ENCODE peak calls at places on chromosomes 6 and 20, in five cellular contexts. R is CD4-positive, CD25-positive, alpha-beta regulatory T cell; I is left ventricle myocardium inferior; V is HepG2; E is uterus. Z is an unnamed sample.

GRCh38 chr6:161033667-161034066 is 42.1 kb downstream of the MAP3K4 start:
- DNase-seq in I (no peak), R (no peak), V (no peak), E (no peak), Z (no peak)

GRCh38 chr6:33469661-33470060 is 15.3 kb downstream of the ZBTB9 start:
- DNase-seq in V (no peak), R (no peak), E (no peak), I (no peak), Z (no peak)

GRCh38 chr6:7175463-7175862 is 67.7 kb downstream of the RREB1 start:
- DNase-seq in I (no peak), R (no peak), V (no peak), E (no peak), Z (no peak)

GRCh38 chr6:1619106-1619665 is 9.5 kb downstream of the FOXC1 start:
- DNase-seq in R (no peak), V (no peak), I (no peak), E (no peak), Z (no peak)

GRCh38 chr6:159762681-159763293 is 942 bp downstream of the ACAT2 start:
- DNase-seq in E (no peak), R (no peak), I (peak; percentile 22), V (peak; percentile 74), Z (peak; percentile 37)

GRCh38 chr6:132021552-132022375 is 70.6 kb upstream of the CCN2 start:
- DNase-seq in V (peak; percentile 96), I (no peak), E (no peak), R (no peak), Z (no peak)

GRCh38 chr6:25324076-25324762 is 45.0 kb downstream of the CARMIL1 start:
- DNase-seq in E (no peak), R (no peak), I (no peak), V (no peak), Z (no peak)

GRCh38 chr20:5557123-5557522 is 193.1 kb upstream of the SHLD1 start:
- DNase-seq in E (no peak), R (peak; percentile 49), I (peak; percentile 29), V (peak; percentile 61), Z (peak; percentile 53)

GRCh38 chr6:52392944-52393343 is 27.2 kb upstream of the EFHC1 start:
- DNase-seq in E (no peak), R (no peak), I (no peak), V (no peak), Z (peak; percentile 33)

GRCh38 chr20:49913399-49914047 is 1.8 kb downstream of the SPATA2 start:
- DNase-seq in E (no peak), I (no peak), R (no peak), V (no peak), Z (no peak)

GRCh38 chr6:120262354-120262753 is 912.8 kb upstream of the MAN1A1 start:
- DNase-seq in E (no peak), V (no peak), R (no peak), I (no peak), Z (no peak)

GRCh38 chr6:116476021-116476678 is 15.0 kb downstream of the CALHM6 start:
- DNase-seq in V (peak; percentile 27), I (no peak), R (peak; percentile 14), E (no peak), Z (peak; percentile 33)

GRCh38 chr20:21725892-21726291 is 20.4 kb downstream of the PAX1 start:
- DNase-seq in E (no peak), R (no peak), V (no peak), I (no peak), Z (no peak)

GRCh38 chr6:74705451-74705850 is 500.4 kb downstream of the COL12A1 start:
- DNase-seq in E (no peak), I (no peak), R (no peak), V (no peak), Z (no peak)

GRCh38 chr6:84762220-84762940 is 2.0 kb downstream of the TBX18 start:
- DNase-seq in E (no peak), I (no peak), V (no peak), R (no peak), Z (no peak)

GRCh38 chr20:57399587-57400261 is 8.5 kb downstream of the RBM38 start:
- DNase-seq in E (no peak), I (no peak), V (no peak), R (no peak), Z (no peak)

GRCh38 chr6:36998723-36999466 is 6.6 kb upstream of the FGD2 start:
- DNase-seq in R (no peak), I (no peak), V (no peak), E (no peak), Z (no peak)

GRCh38 chr6:37018152-37019064 is 13.0 kb downstream of the FGD2 start:
- DNase-seq in V (peak; percentile 90), E (peak; percentile 90), R (peak; percentile 87), I (peak; percentile 90), Z (peak; percentile 89)

GRCh38 chr20:41076776-41077175 is 48.2 kb downstream of the TOP1 start:
- DNase-seq in I (no peak), R (peak; percentile 10), V (no peak), E (no peak), Z (no peak)

GRCh38 chr20:49694450-49695071 is 19.1 kb downstream of the B4GALT5 start:
- DNase-seq in R (no peak), I (no peak), V (no peak), E (no peak), Z (peak; percentile 81)

GRCh38 chr20:36754656-36755222 is 8.8 kb upstream of the NDRG3 start:
- DNase-seq in V (peak; percentile 84), E (peak; percentile 44), R (peak; percentile 56), I (no peak), Z (peak; percentile 75)

GRCh38 chr20:37598101-37598530 is 70.4 kb upstream of the BLCAP start:
- DNase-seq in I (no peak), R (no peak), E (no peak), V (no peak), Z (no peak)

GRCh38 chr6:42049116-42049809 is 1.1 kb upstream of the TAF8 start:
- DNase-seq in I (no peak), V (no peak), R (peak; percentile 28), E (peak; percentile 33), Z (no peak)

GRCh38 chr20:58019027-58019849 is 209.2 kb downstream of the ANKRD60 start:
- DNase-seq in V (no peak), E (no peak), R (no peak), I (no peak), Z (no peak)

GRCh38 chr20:2320813-2321658 is 25.2 kb downstream of the TGM3 start:
- DNase-seq in V (no peak), E (no peak), I (no peak), R (no peak), Z (no peak)

GRCh38 chr20:47998736-47999135 is 213.5 kb upstream of the SULF2 start:
- DNase-seq in E (no peak), V (no peak), R (no peak), I (no peak), Z (no peak)

GRCh38 chr6:158831571-158831970 is 12.4 kb upstream of the EZR start:
- DNase-seq in V (no peak), R (no peak), I (no peak), E (no peak), Z (no peak)

GRCh38 chr20:815914-816606 is 17.5 kb upstream of the FAM110A start:
- DNase-seq in V (peak; percentile 70), I (peak; percentile 46), E (peak; percentile 51), R (peak; percentile 75), Z (peak; percentile 72)

GRCh38 chr6:11653028-11653583 is 115.6 kb downstream of the TMEM170B start:
- DNase-seq in E (peak; percentile 21), I (no peak), R (no peak), V (peak; percentile 15), Z (no peak)

GRCh38 chr6:11648889-11649288 is 111.3 kb downstream of the TMEM170B start:
- DNase-seq in E (no peak), I (no peak), R (no peak), V (no peak), Z (no peak)

GRCh38 chr6:11648436-11648775 is 110.9 kb downstream of the TMEM170B start:
- DNase-seq in V (no peak), E (no peak), R (no peak), I (no peak), Z (no peak)

GRCh38 chr6:11650711-11651110 is 113.2 kb downstream of the TMEM170B start:
- DNase-seq in E (no peak), V (no peak), I (no peak), R (no peak), Z (no peak)

GRCh38 chr6:11650297-11650696 is 112.7 kb downstream of the TMEM170B start:
- DNase-seq in E (no peak), I (peak; percentile 39), R (no peak), V (no peak), Z (no peak)
- H3K27ac ChIP-seq in E (no peak overlapping the region), I (peak overlapping the region; percentile 76), R (no peak overlapping the region), V (no peak overlapping the region), Z (peak overlapping the region; percentile 71)

GRCh38 chr6:43444601-43445000 is 10.7 kb downstream of the DLK2 start:
- DNase-seq in R (no peak), E (no peak), V (no peak), I (no peak), Z (no peak)
- H3K36me3 ChIP-seq in R (peaks cover 76% of the 10 kb centered on the region), E (no peaks in the 10 kb centered on the region), V (peaks cover 26% of the 10 kb centered on the region), I (peaks cover 90% of the 10 kb centered on the region), Z (peaks cover 15% of the 10 kb centered on the region)

GRCh38 chr20:17963114-17963897 is 5.3 kb downstream of the SNX5 start:
- DNase-seq in R (no peak), V (no peak), E (no peak), I (no peak), Z (no peak)

GRCh38 chr20:17958326-17959256 is 10.0 kb downstream of the SNX5 start:
- DNase-seq in I (no peak), V (peak; percentile 88), R (no peak), E (no peak), Z (peak; percentile 72)

GRCh38 chr20:17961600-17961965 is 7.0 kb downstream of the SNX5 start:
- DNase-seq in I (no peak), R (no peak), V (no peak), E (no peak), Z (no peak)

GRCh38 chr20:17959257-17959627 is 9.4 kb downstream of the SNX5 start:
- DNase-seq in R (no peak), V (no peak), E (no peak), I (no peak), Z (no peak)

GRCh38 chr20:17960927-17961599 is 7.5 kb downstream of the SNX5 start:
- DNase-seq in V (peak; percentile 91), E (peak; percentile 72), R (no peak), I (peak; percentile 67), Z (peak; percentile 53)
- H3K4me1 ChIP-seq in V (peaks cover 96% of the 10 kb centered on the region), E (peaks cover 13% of the 10 kb centered on the region), R (peaks cover 86% of the 10 kb centered on the region), I (peaks cover 88% of the 10 kb centered on the region), Z (peaks cover 38% of the 10 kb centered on the region)

DNA sequence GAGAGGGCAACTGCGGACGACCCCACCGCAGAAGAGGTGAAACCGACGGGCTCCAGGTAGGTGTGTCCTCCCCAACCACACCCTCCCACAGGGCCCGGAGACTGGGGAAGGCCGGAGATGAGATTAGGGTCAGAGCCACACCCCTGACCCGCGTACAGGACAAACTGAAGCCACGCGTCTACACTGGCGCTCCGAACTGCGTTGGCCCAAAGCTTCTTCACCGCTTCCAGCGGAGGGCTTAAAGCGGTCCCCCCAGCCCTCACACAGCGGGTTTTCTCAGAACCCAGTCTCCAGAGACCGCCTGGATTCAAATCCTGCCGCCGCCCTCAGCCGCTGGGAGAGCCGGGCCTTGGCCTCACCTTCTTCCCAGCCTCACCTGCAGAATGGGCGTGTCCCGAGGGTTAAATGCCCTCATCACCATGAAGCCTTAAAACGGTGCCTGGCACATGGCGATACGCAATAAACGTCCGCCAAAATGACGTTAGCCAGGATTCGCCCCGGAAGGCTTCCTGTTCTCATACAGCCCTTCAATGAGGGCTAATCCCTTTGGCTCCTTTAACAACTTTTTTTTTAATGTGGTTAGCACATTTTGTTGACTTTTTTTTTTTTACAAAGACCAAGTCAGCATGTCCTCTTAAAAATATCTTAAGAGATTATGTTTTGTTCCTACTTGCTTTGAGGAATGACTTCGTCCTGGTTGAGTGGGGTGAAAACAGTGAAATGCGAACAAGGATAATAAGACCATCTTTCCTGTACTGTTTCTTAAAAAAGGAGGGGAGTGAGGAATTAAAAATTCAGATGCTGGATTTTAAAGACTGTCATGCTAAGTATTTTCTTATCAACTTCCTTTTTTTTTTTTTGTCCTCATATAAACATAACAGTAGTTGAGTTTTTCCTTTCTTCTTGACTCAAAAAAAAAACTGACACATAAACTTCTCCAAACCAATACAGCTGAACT is 15.1 kb upstream of the ZNF217 start:
- DNase-seq in E (no peak), R (no peak), V (no peak), I (peak; percentile 26), Z (peak; percentile 26)
- H3K27ac ChIP-seq in E (peak overlapping the region; percentile 19), R (peak overlapping the region; percentile 72), V (no peak overlapping the region), I (peak overlapping the region; percentile 71), Z (peak overlapping the region; percentile 43)

Z was measured in small intestine.